ENCODE peak calls at places on chromosome 21, in four cellular contexts. S is effector memory CD4-positive, alpha-beta T cell; J is OCI-LY7; X is GM23338. I is an unnamed sample.

GRCh38 chr21:38914531-38915385 is 109.0 kb downstream of the ETS2 start:
- DNase-seq in S (no peak), X (peak; percentile 31), J (no peak), I (no peak)

GRCh38 chr21:14943636-14944035 is 121.2 kb downstream of the NRIP1 start:
- DNase-seq in J (no peak), X (no peak), S (no peak), I (no peak)

GRCh38 chr21:20902998-20903397 is 95.2 kb upstream of the NCAM2 start:
- DNase-seq in J (no peak), S (no peak), X (no peak), I (no peak)

GRCh38 chr21:15159382-15160020 is 94.7 kb upstream of the NRIP1 start:
- DNase-seq in S (no peak), X (no peak), J (no peak), I (peak; percentile 12)

GRCh38 chr21:36237441-36237840 is 80.8 kb downstream of the DOP1B start:
- DNase-seq in S (no peak), J (no peak), X (no peak), I (no peak)

GRCh38 chr21:25582164-25582563 is 25.1 kb downstream of the MRPL39 start:
- DNase-seq in S (no peak), X (no peak), J (no peak), I (no peak)

GRCh38 chr21:25396135-25396711 is 211.1 kb downstream of the MRPL39 start:
- DNase-seq in J (no peak), X (no peak), S (no peak), I (peak; percentile 79)

GRCh38 chr21:17903929-17904639 is 84.9 kb upstream of the C21orf91 start:
- DNase-seq in J (no peak), X (no peak), S (no peak), I (no peak)

GRCh38 chr21:16116798-16117197 is 387.0 kb downstream of the USP25 start:
- DNase-seq in X (no peak), J (no peak), S (no peak), I (no peak)

GRCh38 chr21:15754640-15755039 is 24.9 kb downstream of the USP25 start:
- DNase-seq in S (no peak), X (no peak), J (no peak), I (no peak)

GRCh38 chr21:28541371-28542112 is 451.1 kb downstream of the LTN1 start:
- DNase-seq in J (no peak), S (no peak), X (no peak), I (no peak)

GRCh38 chr21:16305686-16306085 is 575.9 kb downstream of the USP25 start:
- DNase-seq in X (no peak), J (no peak), S (no peak), I (no peak)

GRCh38 chr21:17552410-17552809 is 39.6 kb downstream of the CXADR start:
- DNase-seq in X (no peak), J (no peak), S (no peak), I (no peak)

GRCh38 chr21:39037807-39038405 is 145.3 kb downstream of the PSMG1 start:
- DNase-seq in J (no peak), S (no peak), X (peak; percentile 72), I (no peak)

GRCh38 chr21:34369741-34370140 is 5.6 kb upstream of the SMIM11 start:
- DNase-seq in X (no peak), J (no peak), S (no peak), I (no peak)

GRCh38 chr21:26795866-26796329 is 49.3 kb downstream of the ADAMTS1 start:
- DNase-seq in J (no peak), X (no peak), S (no peak), I (no peak)

GRCh38 chr21:16243396-16243795 is 513.6 kb downstream of the USP25 start:
- DNase-seq in S (no peak), X (no peak), J (no peak), I (no peak)

GRCh38 chr21:35086357-35086756 is 37.3 kb upstream of the RUNX1 start:
- DNase-seq in J (no peak), X (no peak), S (no peak), I (no peak)

GRCh38 chr21:34909492-34910292 is 139.4 kb downstream of the RUNX1 start:
- DNase-seq in J (no peak), S (no peak), X (no peak), I (no peak)

GRCh38 chr21:22881131-22881530 is 1882.9 kb downstream of the NCAM2 start:
- DNase-seq in S (no peak), X (peak; percentile 6), J (no peak), I (no peak)

GRCh38 chr21:35050348-35051286 is 1.5 kb upstream of the RUNX1 start:
- DNase-seq in J (peak; percentile 67), S (no peak), X (no peak), I (peak; percentile 55)

GRCh38 chr21:36104306-36105300 is 30.3 kb upstream of the CBR3 start:
- DNase-seq in S (no peak), X (peak; percentile 95), J (no peak), I (no peak)

GRCh38 chr21:35390013-35390776 is 341.1 kb upstream of the RUNX1 start:
- DNase-seq in J (no peak), X (no peak), S (no peak), I (no peak)

GRCh38 chr21:39644069-39644468 is 31.3 kb downstream of the B3GALT5 start:
- DNase-seq in J (no peak), X (no peak), S (no peak), I (no peak)

GRCh38 chr21:16071082-16071481 is 341.3 kb downstream of the USP25 start:
- DNase-seq in J (no peak), S (no peak), X (peak; percentile 21), I (no peak)

GRCh38 chr21:35649186-35649585 is 411.1 kb downstream of the SETD4 start:
- DNase-seq in X (no peak), S (no peak), J (no peak), I (no peak)

DNA sequence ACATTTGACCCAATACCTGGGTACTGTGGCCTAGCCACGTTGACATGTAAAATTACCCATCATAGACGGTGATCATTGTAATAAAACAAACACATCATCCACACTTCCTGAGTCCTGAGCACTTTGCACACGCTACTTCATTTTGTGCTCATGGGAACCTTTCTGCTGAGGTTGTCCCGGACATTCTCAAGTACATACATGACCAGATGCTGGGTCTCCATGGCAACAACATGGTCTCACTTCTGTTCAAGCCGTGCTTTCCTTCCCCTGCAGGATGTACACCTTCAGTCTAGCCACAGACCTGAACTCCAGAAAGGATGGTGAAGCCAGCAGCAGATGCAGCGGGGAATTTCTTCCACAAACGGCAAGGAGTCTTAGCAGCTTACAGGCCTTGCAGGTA is 22.7 kb downstream of the UBASH3A start:
- DNase-seq in X (no peak), S (no peak), J (no peak), I (no peak)
- H3K36me3 ChIP-seq in X (no peaks in the 10 kb centered on the region), S (peaks cover 70% of the 10 kb centered on the region), J (no peaks in the 10 kb centered on the region), I (no peaks in the 10 kb centered on the region)

DNA sequence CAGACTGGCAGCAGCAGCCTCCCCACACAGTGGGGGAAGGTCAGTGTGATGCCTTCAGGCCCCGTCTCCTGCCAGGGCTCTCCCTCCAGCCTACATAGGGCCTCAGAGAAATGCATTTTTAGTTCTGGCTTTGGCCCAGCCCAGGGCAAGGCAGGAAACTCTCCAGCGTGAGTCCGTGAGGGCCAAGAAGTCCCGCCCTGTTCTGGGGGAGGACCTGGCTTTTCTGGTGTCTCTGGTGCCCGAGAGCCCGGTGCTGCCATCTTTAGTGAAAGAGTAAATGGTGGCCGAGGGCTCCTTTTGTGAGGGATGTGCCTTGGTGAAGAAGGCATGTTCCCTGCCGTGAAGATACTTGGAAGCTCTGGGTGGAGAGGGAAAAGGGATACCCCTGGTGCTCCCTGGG is 14.8 kb upstream of the DIP2A start:
- DNase-seq in J (no peak), S (no peak), X (no peak), I (no peak)
- H3K36me3 ChIP-seq in J (peaks cover 99% of the 10 kb centered on the region), S (peaks cover 25% of the 10 kb centered on the region), X (peaks cover 10% of the 10 kb centered on the region), I (peaks cover 16% of the 10 kb centered on the region)

DNA sequence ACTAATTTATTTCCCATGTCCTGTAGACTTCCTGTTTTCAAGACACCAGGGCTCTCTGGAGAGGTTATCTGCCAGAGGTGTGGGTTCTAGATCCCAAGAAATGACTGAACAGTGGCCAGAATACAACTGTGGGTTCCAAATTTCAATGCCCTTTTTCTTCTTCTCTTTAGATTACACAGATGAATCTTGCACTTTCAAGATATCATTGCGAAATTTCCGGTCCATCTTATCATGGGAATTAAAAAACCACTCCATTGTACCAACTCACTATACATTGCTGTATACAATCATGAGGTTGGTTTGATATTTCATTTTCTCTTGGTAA is 15.0 kb downstream of the IFNAR2 start:
- DNase-seq in S (no peak), J (no peak), X (no peak), I (no peak)
- H3K36me3 ChIP-seq in S (peaks cover 37% of the 10 kb centered on the region), J (peaks cover 99% of the 10 kb centered on the region), X (peaks cover 20% of the 10 kb centered on the region), I (peaks cover 34% of the 10 kb centered on the region)

GRCh38 chr21:43801006-43801783 is 11.8 kb downstream of the RRP1 start:
- DNase-seq in J (no peak), X (no peak), S (no peak), I (no peak)

GRCh38 chr21:43800566-43800965 is 11.2 kb downstream of the RRP1 start:
- DNase-seq in J (no peak), X (no peak), S (no peak), I (no peak)

GRCh38 chr21:43803558-43804300 is 14.4 kb downstream of the RRP1 start:
- DNase-seq in S (no peak), J (no peak), X (no peak), I (no peak)

GRCh38 chr21:43805275-43805800 is 16.0 kb downstream of the RRP1 start:
- DNase-seq in X (no peak), S (no peak), J (peak; percentile 96), I (peak; percentile 89)

GRCh38 chr21:43802713-43803313 is 13.4 kb downstream of the RRP1 start:
- DNase-seq in S (no peak), J (no peak), X (no peak), I (no peak)
- H3K36me3 ChIP-seq in S (peaks cover 64% of the 10 kb centered on the region), J (peaks cover 85% of the 10 kb centered on the region), X (peaks cover 8% of the 10 kb centered on the region), I (peaks cover 50% of the 10 kb centered on the region)

GRCh38 chr21:41379901-41380300 is 18.1 kb downstream of the MX2 start:
- DNase-seq in X (no peak), J (no peak), S (no peak), I (no peak)
- H3K36me3 ChIP-seq in X (no peaks in the 10 kb centered on the region), J (no peaks in the 10 kb centered on the region), S (peaks cover 73% of the 10 kb centered on the region), I (peaks cover 33% of the 10 kb centered on the region)

GRCh38 chr21:32320726-32321125 is 22.1 kb downstream of the MRAP start:
- DNase-seq in J (no peak), X (no peak), S (no peak), I (no peak)

GRCh38 chr21:32321480-32321879 is 22.8 kb downstream of the MRAP start:
- DNase-seq in J (no peak), S (no peak), X (no peak), I (no peak)

GRCh38 chr21:32320059-32320458 is 21.4 kb downstream of the MRAP start:
- DNase-seq in S (no peak), J (no peak), X (no peak), I (no peak)

GRCh38 chr21:32322103-32322502 is 23.4 kb downstream of the MRAP start:
- DNase-seq in S (no peak), J (no peak), X (no peak), I (no peak)

GRCh38 chr21:32322676-32323075 is 24.0 kb downstream of the MRAP start:
- DNase-seq in X (no peak), J (no peak), S (no peak), I (no peak)
- H3K36me3 ChIP-seq in X (peaks cover 77% of the 10 kb centered on the region), J (peaks cover 98% of the 10 kb centered on the region), S (peaks cover 82% of the 10 kb centered on the region), I (peaks cover 49% of the 10 kb centered on the region)

I was measured in GM06990.